ENCODE peak calls at places on chromosomes 11 and 22, in nine cellular contexts. H is K562, J is DND-41, M is lung, C is body of pancreas, T is Caco-2, B is heart right ventricle, G is upper lobe of right lung, I is MM.1S. F is an unnamed sample. For H3K4me1, the result is how much of the 10 kb centered on the place peaks cover.

GRCh38 chr11:27468643-27469332 is 3.8 kb downstream of the LGR4 start:
- DNase-seq in H (no peak), J (no peak), M (no peak), C (peak), T (no peak), B (no peak), G (no peak), I (no peak), F (no peak)

GRCh38 chr22:23213581-23214341 is 33.5 kb downstream of the BCR start:
- DNase-seq in H (peak), J (no peak), M (no peak), C (no peak), T (no peak), B (no peak), G (no peak), I (no peak), F (no peak)

GRCh38 chr11:106961518-106961917 is 56.8 kb downstream of the GUCY1A2 start:
- DNase-seq in H (no peak), J (no peak), M (no peak), C (no peak), T (no peak), B (no peak), G (no peak), I (no peak), F (no peak)

GRCh38 chr22:24208012-24208749 is 26.9 kb downstream of the SUSD2 start:
- DNase-seq in H (no peak), J (no peak), M (peak), C (peak), T (no peak), B (peak), G (no peak), I (no peak), F (peak)

GRCh38 chr22:38355275-38355674 is 38.0 kb upstream of the CSNK1E start:
- DNase-seq in H (no peak), J (no peak), M (no peak), C (no peak), T (no peak), B (no peak), G (peak), I (no peak), F (no peak)

GRCh38 chr22:49368976-49369725 is 458.5 kb downstream of the BRD1 start:
- DNase-seq in H (peak), J (no peak), M (peak), C (peak), T (peak), B (no peak), G (peak), I (no peak), F (no peak)

GRCh38 chr22:26906464-26906863 is 249.1 kb downstream of the MIAT start:
- DNase-seq in H (no peak), J (no peak), M (no peak), C (no peak), T (no peak), B (no peak), G (no peak), I (no peak), F (no peak)

GRCh38 chr22:19592464-19592863 is 68.3 kb upstream of the CLDN5 start:
- DNase-seq in H (peak), J (no peak), M (no peak), C (no peak), T (no peak), B (no peak), G (no peak), I (no peak), F (no peak)

GRCh38 chr22:31929126-31929928 is 15.0 kb upstream of the YWHAH start:
- DNase-seq in H (no peak), J (no peak), M (no peak), C (no peak), T (no peak), B (peak), G (no peak), I (no peak), F (no peak)

GRCh38 chr11:113168358-113168757 is 146.0 kb upstream of the TTC12 start:
- DNase-seq in H (no peak), J (no peak), M (no peak), C (no peak), T (no peak), B (no peak), G (no peak), I (no peak), F (no peak)

GRCh38 chr11:110148775-110149744 is 55.9 kb downstream of the ZC3H12C start:
- DNase-seq in H (peak), J (no peak), M (no peak), C (no peak), T (no peak), B (no peak), G (no peak), I (no peak), F (no peak)

GRCh38 chr22:38266120-38266519 is 6.7 kb downstream of the TMEM184B start:
- DNase-seq in H (peak), J (no peak), M (no peak), C (no peak), T (no peak), B (no peak), G (no peak), I (no peak), F (no peak)

GRCh38 chr22:20131593-20131855 is at the start of gene ZDHHC8:
- DNase-seq in H (peak), J (peak), M (no peak), C (peak), T (no peak), B (no peak), G (peak), I (no peak), F (peak)

GRCh38 chr11:61814242-61814957 is 2.4 kb downstream of the FADS1 start:
- DNase-seq in H (no peak), J (peak), M (peak), C (peak), T (peak), B (peak), G (no peak), I (no peak), F (peak)

GRCh38 chr11:2655834-2656622 is 43.8 kb downstream of the KCNQ1OT1 start:
- DNase-seq in H (no peak), J (no peak), M (no peak), C (no peak), T (no peak), B (no peak), G (peak), I (no peak), F (peak)

GRCh38 chr11:127524618-127525017 is 524.0 kb upstream of the KIRREL3 start:
- DNase-seq in H (no peak), J (no peak), M (no peak), C (peak), T (no peak), B (no peak), G (no peak), I (no peak), F (no peak)

GRCh38 chr11:200224-201003 is 6.8 kb downstream of the BET1L start:
- DNase-seq in H (no peak), J (no peak), M (peak), C (peak), T (peak), B (no peak), G (peak), I (no peak), F (no peak)

GRCh38 chr22:30694638-30695350 is at the start of gene OSBP2:
- DNase-seq in H (peak), J (no peak), M (peak), C (peak), T (no peak), B (peak), G (peak), I (peak), F (peak)

GRCh38 chr11:19713221-19714092 is 820 bp downstream of the NAV2 start:
- DNase-seq in H (no peak), J (no peak), M (no peak), C (no peak), T (no peak), B (no peak), G (no peak), I (no peak), F (no peak)

GRCh38 chr11:65492387-65492636 is 6.5 kb upstream of the MALAT1 start:
- DNase-seq in H (no peak), J (no peak), M (no peak), C (no peak), T (no peak), B (no peak), G (no peak), I (no peak), F (peak)

GRCh38 chr11:3939651-3940190 is 84.3 kb downstream of the STIM1 start:
- DNase-seq in H (no peak), J (no peak), M (no peak), C (no peak), T (no peak), B (no peak), G (no peak), I (no peak), F (no peak)

GRCh38 chr11:32434116-32434386 is 1.3 kb downstream of the WT1 start:
- DNase-seq in H (no peak), J (no peak), M (no peak), C (no peak), T (no peak), B (no peak), G (no peak), I (no peak), F (no peak)

GRCh38 chr11:6238902-6239301 is at the start of gene CNGA4:
- DNase-seq in H (no peak), J (no peak), M (no peak), C (no peak), T (no peak), B (no peak), G (no peak), I (no peak), F (no peak)

GRCh38 chr22:49660321-49660720 is 167.4 kb downstream of the BRD1 start:
- DNase-seq in H (no peak), J (no peak), M (no peak), C (peak), T (no peak), B (no peak), G (peak), I (no peak), F (no peak)

DNA sequence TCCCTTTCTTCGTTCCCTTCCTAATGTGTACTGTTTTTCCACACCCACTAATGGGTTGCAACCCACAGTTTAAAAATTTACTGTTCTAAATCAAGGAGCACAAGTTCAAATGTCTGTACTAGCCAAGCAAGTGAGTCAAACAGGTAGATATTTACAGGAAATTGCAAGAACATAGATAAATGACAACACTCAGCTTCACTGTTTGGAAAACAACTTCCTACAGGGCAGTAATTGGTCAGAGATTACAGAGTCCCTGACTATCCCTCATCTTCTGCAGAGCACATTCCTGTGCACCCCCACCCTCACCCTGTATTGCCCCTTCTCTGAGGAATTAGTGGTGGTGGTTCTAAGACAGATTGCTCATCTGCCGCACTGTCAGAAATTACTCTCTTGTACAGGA is 1.9 kb downstream of the SERPING1 start:
- DNase-seq in H (no peak), J (no peak), M (no peak), C (no peak), T (no peak), B (no peak), G (no peak), I (no peak), F (no peak)
- H3K4me3 ChIP-seq in H (no peak), J (no peak), M (no peak), C (no peak), T (no peak), B (peak), G (peak), I (no peak), F (no peak)

GRCh38 chr22:35548762-35549106 is 8.1 kb downstream of the RASD2 start:
- DNase-seq in H (no peak), J (no peak), M (no peak), C (no peak), T (no peak), B (no peak), G (no peak), I (no peak), F (no peak)
- TF ChIP-seq CTCF in H (no peak), J (no peak), M (no peak), C (no peak), T (no peak), B (no peak), G (no peak), I (no peak), F (no peak)

DNA sequence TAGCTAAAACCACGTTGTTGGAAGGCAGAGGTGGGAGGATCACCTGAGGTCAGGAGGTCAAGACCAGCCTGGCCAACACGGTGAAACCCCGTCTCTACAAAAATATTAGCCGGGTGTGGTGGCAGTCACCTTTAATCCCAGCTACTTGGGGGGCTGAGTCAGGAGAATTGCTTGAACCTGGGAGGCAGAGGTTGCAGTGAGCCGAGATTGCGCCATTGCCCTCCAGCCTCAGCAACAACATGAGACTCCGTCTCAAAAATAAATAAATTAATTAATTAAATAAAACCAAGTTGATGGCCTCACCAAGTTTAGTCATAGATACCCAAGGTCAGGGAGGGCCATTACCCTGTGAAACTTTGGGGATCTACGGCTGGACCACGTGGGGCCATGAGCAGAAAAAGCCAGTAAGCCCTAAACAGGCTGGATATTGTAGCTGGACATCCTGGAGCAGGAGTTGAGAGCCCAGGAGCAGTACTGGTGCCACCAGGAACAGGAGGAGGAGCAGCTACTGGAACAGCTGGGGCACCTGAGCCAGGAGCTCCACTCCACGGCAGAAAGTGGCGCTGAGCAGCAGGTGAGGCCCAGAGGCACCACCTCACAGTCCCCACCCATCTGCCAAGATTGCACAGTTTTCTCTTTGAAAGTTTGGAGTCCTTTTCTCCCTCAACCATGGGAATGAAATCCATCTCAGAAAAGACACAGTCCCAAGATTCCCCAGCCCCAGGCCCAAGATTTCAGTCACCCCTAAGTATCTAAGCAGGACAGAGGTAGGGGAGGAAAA is 50.5 kb downstream of the BTG4 start:
- DNase-seq in H (no peak), J (no peak), M (no peak), C (no peak), T (no peak), B (no peak), G (no peak), I (no peak), F (no peak)
- H3K4me1 ChIP-seq in H (under half), J (under half), M (under half), C (under half), T (under half), B (under half), G (under half), I (under half), F (under half)

GRCh38 chr22:28440517-28441366 is 238.9 kb downstream of the TTC28 start:
- DNase-seq in H (no peak), J (no peak), M (no peak), C (no peak), T (no peak), B (no peak), G (no peak), I (no peak), F (no peak)
- H3K4me3 ChIP-seq in H (no peak), J (peak), M (no peak), C (no peak), T (no peak), B (peak), G (peak), I (no peak), F (no peak)

DNA sequence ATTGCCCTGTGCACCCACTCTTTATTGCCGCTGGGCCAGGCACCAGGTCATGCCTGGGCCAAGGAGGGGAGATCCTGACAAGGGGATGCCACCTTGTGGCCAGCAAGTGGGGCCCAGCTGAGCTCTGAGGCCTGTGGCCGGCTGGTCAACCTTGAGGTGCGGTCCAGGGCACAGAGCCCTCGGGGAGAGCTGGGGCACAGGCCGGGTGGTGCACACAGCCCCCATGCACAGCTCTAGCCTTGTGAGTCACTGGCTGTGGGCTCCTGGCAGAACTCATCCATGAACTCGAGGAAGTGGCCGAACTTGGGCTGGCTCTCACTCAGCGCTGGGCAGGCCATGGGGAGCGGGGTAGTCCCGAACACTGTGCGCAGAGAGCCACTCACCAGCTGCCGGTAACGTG is 94.3 kb downstream of the RNF169 start:
- DNase-seq in H (no peak), J (no peak), M (peak), C (no peak), T (no peak), B (no peak), G (no peak), I (no peak), F (no peak)
- TF ChIP-seq CTCF in H (peak), J (peak), M (no peak), C (no peak), T (no peak), B (no peak), G (no peak), I (no peak), F (no peak)

DNA sequence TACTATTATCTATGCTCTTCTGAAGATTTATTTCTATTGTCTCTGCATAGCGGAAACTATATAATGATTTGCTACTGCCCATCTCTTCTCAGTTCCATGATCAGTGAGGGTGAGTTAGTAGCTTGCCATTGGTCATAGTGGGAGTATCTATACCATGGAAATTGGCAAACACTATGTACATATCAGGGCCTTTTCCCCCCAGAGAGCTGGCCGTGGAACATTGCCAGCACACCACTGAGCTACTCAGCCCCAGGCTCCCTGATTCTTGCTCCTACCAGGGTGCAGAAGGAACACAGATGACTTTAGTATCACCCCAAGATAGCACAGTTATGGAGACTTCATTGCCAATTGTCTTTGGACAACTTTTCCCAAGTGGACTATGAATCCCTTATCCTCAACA is 33.2 kb downstream of the IRAG1 start:
- DNase-seq in H (no peak), J (no peak), M (no peak), C (no peak), T (no peak), B (no peak), G (no peak), I (no peak), F (no peak)
- H3K4me1 ChIP-seq in H (under half), J (under half), M (under half), C (under half), T (half or more), B (under half), G (half or more), I (under half), F (under half)

GRCh38 chr11:57475671-57476222 is 15.4 kb downstream of the RTN4RL2 start:
- DNase-seq in H (no peak), J (no peak), M (no peak), C (no peak), T (no peak), B (no peak), G (no peak), I (peak), F (no peak)
- H3K4me3 ChIP-seq in H (no peak), J (no peak), M (no peak), C (no peak), T (peak), B (peak), G (peak), I (peak), F (peak)

GRCh38 chr11:95068549-95068948 is 1.8 kb downstream of the SRSF8 start:
- DNase-seq in H (peak), J (peak), M (peak), C (peak), T (peak), B (peak), G (peak), I (peak), F (peak)

GRCh38 chr11:95066721-95067041 is at the start of gene SRSF8:
- DNase-seq in H (no peak), J (no peak), M (no peak), C (no peak), T (no peak), B (no peak), G (no peak), I (peak), F (no peak)

GRCh38 chr11:95067828-95068244 is 1.1 kb downstream of the SRSF8 start:
- DNase-seq in H (no peak), J (no peak), M (peak), C (no peak), T (no peak), B (no peak), G (no peak), I (no peak), F (no peak)

GRCh38 chr11:95065336-95065735 is 1.4 kb upstream of the SRSF8 start:
- DNase-seq in H (no peak), J (no peak), M (no peak), C (no peak), T (no peak), B (no peak), G (no peak), I (no peak), F (no peak)

DNA sequence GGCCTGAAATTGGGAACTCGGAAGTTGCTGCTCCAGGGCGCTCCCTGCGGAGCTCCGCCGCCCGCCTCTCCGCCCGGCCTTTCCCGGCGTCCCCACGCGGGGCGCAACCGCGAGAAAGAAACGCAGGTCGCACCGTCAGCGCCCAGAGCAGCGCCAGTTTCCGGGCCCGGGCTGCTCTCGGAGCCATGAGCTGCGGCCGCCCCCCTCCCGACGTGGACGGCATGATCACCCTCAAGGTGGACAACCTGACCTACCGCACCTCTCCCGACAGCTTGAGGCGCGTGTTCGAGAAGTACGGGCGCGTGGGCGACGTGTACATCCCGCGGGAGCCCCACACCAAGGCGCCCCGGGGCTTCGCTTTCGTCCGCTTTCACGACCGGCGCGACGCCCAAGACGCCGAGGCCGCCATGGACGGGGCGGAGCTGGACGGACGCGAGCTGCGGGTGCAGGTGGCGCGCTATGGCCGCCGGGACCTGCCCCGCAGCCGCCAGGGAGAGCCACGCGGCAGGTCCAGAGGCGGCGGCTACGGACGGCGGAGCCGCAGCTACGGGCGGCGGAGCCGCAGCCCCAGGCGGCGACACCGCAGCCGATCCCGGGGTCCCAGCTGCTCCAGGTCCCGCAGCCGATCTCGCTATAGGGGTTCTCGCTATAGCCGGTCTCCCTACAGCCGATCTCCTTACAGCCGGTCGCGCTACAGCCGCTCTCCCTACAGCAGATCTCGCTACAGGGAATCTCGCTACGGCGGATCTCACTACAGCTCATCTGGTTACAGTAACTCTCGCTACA is 516 bp downstream of the SRSF8 start:
- DNase-seq in H (peak), J (peak), M (peak), C (peak), T (peak), B (peak), G (peak), I (peak), F (peak)
- TF ChIP-seq CTCF in H (peak), J (peak), M (peak), C (peak), T (peak), B (peak), G (peak), I (peak), F (peak)